ENCODE peak calls at places on chromosomes 16 and 17, in five cellular contexts. B is ovary, U is left lung, N is HFFc6, L is pancreas. P is an unnamed sample.

GRCh38 chr17:83192161-83192788 is 112.9 kb downstream of the METRNL start:
- DNase-seq in N (peak), B (peak), U (peak), L (no peak), P (peak)

GRCh38 chr17:34739386-34739785 is 160.0 kb downstream of the TMEM132E start:
- DNase-seq in N (no peak), U (no peak), L (no peak), B (no peak), P (no peak)

GRCh38 chr17:61312406-61313295 is 87.0 kb upstream of the TBX2 start:
- DNase-seq in N (no peak), B (no peak), U (no peak), L (no peak), P (no peak)

GRCh38 chr17:71398706-71399620 is 721.9 kb upstream of the SOX9 start:
- DNase-seq in U (no peak), B (no peak), L (no peak), N (no peak), P (no peak)

GRCh38 chr16:70800306-70800705 is 652 bp downstream of the VAC14 start:
- DNase-seq in B (no peak), U (no peak), L (no peak), N (no peak), P (no peak)

GRCh38 chr16:2988590-2989099 is 8.4 kb upstream of the PKMYT1 start:
- DNase-seq in N (no peak), U (no peak), B (no peak), L (no peak), P (no peak)

GRCh38 chr16:12531937-12532336 is 271.8 kb downstream of the CPPED1 start:
- DNase-seq in N (peak), L (no peak), B (no peak), U (no peak), P (no peak)

GRCh38 chr16:57615813-57616212 is 12.6 kb upstream of the ADGRG1 start:
- DNase-seq in N (no peak), U (no peak), B (no peak), L (no peak), P (peak)

GRCh38 chr17:66909811-66910210 is 54.7 kb upstream of the CACNG4 start:
- DNase-seq in N (no peak), L (no peak), U (no peak), B (no peak), P (no peak)

GRCh38 chr16:30956601-30957455 is 726 bp upstream of the SETD1A start:
- DNase-seq in L (peak), B (peak), U (peak), N (peak), P (peak)

GRCh38 chr16:56657555-56658430 is at the start of gene MT1F:
- DNase-seq in B (no peak), U (peak), L (peak), N (no peak), P (peak)

GRCh38 chr16:85302018-85302847 is 190.0 kb upstream of the CIBAR2 start:
- DNase-seq in L (no peak), N (no peak), B (no peak), U (no peak), P (no peak)

GRCh38 chr17:80998388-80999223 is 7.0 kb downstream of the CHMP6 start:
- DNase-seq in U (peak), L (no peak), N (no peak), B (no peak), P (no peak)

GRCh38 chr16:4611337-4612023 is 3.2 kb downstream of the UBALD1 start:
- DNase-seq in N (no peak), L (no peak), U (peak), B (no peak), P (no peak)

GRCh38 chr16:66510711-66511614 is 39.0 kb downstream of the TK2 start:
- DNase-seq in L (peak), N (no peak), B (peak), U (peak), P (no peak)

GRCh38 chr16:88019847-88020512 is 68.7 kb downstream of the BANP start:
- DNase-seq in U (no peak), N (no peak), B (no peak), L (peak), P (peak)

GRCh38 chr17:77454560-77455095 is 313.9 kb downstream of the SEC14L1 start:
- DNase-seq in N (no peak), L (peak), U (peak), B (no peak), P (no peak)

GRCh38 chr17:42346473-42346872 is 41.8 kb downstream of the STAT3 start:
- DNase-seq in L (no peak), N (no peak), U (no peak), B (no peak), P (no peak)

GRCh38 chr16:70267516-70267915 is 15.8 kb upstream of the EXOSC6 start:
- DNase-seq in L (peak), B (no peak), U (no peak), N (peak), P (peak)

DNA sequence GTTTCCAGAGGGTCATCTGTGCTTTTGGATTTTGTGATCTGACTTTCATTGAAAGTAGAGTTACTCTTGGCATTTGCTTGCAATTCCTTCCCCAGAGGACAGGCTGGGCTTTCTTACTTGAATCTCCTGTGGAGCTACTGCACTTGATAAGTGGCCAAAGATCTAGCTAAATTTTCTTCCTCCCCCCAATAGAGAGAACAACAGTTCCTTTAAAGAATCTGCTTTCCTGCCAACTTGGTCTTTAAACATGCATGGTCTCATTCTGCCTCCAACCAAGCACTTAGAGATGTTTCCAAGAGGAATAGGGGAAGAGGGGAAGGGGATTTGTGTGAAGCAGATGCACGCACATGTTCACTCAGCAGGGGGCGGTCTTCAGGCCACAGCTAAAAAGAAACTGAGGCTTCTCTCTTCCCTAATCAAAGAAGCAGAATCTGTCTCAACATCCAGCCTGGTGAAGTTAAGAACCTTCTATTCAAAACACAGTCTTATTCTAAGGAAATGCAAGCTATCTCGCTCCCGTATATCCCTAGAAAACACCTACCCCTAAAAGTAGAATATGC is 229.6 kb downstream of the ZFHX3 start:
- DNase-seq in B (no peak), N (no peak), L (no peak), U (no peak), P (no peak)
- TF ChIP-seq CTCF in B (no peak), N (peak), L (no peak), U (no peak), P (no peak)

GRCh38 chr17:57849874-57850754 is at the start of gene MRPS23:
- DNase-seq in U (peak), N (peak), L (peak), B (peak), P (peak)
- TF ChIP-seq CTCF in U (peak), N (no peak), L (no peak), B (no peak), P (no peak)

DNA sequence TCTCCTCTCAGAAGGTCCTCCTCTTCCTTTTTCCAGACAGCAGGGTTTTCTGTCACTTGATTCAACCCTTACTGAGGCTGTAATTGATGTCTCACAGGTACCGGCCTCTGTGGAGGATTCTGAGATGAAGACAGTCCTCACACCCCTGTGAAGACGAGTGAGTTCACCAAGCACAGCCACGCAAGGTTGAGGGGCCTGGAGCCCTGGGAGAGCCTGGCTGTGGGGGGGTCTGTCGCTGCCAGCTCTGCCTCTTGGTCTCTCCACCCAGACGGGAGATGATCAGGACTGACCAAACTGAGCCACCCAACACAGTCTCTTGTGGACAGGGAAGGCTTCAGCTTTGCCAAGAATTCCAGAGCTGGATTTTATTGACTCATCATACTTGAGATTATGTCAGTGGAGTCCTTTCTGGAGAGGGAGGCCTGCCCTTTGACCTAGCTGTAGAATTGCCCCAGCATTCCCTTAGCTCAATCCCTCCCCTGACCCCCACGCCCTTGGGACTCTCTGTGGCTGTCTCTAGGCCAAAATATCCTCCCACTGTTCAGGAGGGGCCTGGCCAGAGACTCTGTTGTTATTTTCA is 51.1 kb upstream of the CRHR1 start:
- DNase-seq in U (no peak), B (no peak), N (no peak), L (no peak), P (no peak)
- TF ChIP-seq CTCF in U (no peak), B (no peak), N (no peak), L (no peak), P (no peak)

DNA sequence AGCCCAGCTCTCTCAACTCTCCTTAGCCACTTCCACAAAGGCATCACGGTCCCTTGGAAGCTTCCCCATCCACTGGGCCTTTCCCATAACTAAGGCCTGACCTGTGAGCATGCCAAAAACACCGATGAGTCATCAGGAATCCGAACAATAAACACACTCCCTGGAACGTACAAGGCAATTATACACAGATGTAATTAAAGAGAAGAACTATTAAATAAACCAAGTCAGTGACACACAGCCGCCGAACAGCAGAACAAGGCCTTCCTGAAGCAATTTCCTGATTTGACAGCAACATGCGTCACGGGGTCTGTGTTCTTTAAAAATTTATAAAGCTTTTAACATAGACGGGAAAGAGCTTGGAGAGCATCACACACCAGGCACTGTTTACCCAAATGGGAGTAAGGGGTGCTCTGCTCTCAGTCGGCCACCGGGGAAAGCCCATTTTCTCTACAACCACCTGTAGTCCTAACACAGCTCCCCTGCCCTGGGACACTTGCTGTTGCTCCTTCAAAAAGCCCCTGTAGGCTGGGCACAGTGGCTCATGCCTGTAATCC is 29.4 kb downstream of the COG7 start:
- DNase-seq in L (no peak), N (peak), U (no peak), B (peak), P (peak)
- TF ChIP-seq CTCF in L (no peak), N (no peak), U (no peak), B (peak), P (no peak)